ENCODE peak calls at places on chromosome 11, in six cellular contexts. R, D, F, S, J and U are unnamed samples.
A peak's percentile ranks its signal among the peaks of the same experiment; 100 is the strongest.

GRCh38 chr11:19164230-19164855 is 37.4 kb downstream of the CSRP3 start:
- DNase-seq in R (no peak), D (no peak), F (no peak), S (no peak), J (no peak), U (no peak)

GRCh38 chr11:96878299-96879051 is 488.7 kb downstream of the JRKL start:
- DNase-seq in R (no peak), D (peak; percentile 75), F (no peak), S (no peak), J (no peak), U (no peak)

GRCh38 chr11:14454861-14455632 is 44.6 kb downstream of the COPB1 start:
- DNase-seq in R (no peak), D (no peak), F (no peak), S (peak; percentile 67), J (no peak), U (no peak)

GRCh38 chr11:75743711-75744563 is 24.6 kb upstream of the DGAT2 start:
- DNase-seq in R (no peak), D (no peak), F (no peak), S (no peak), J (no peak), U (no peak)

GRCh38 chr11:45457649-45458048 is 171.5 kb upstream of the SYT13 start:
- DNase-seq in R (no peak), D (no peak), F (no peak), S (peak; percentile 90), J (peak; percentile 50), U (no peak)

GRCh38 chr11:69293819-69294505 is at the start of gene MYEOV:
- DNase-seq in R (no peak), D (no peak), F (no peak), S (peak; percentile 55), J (no peak), U (no peak)

GRCh38 chr11:130435671-130436070 is 7.3 kb upstream of the ADAMTS8 start:
- DNase-seq in R (no peak), D (no peak), F (no peak), S (peak; percentile 63), J (no peak), U (no peak)

GRCh38 chr11:66176650-66177049 is 91.8 kb upstream of the RAB1B start:
- DNase-seq in R (no peak), D (no peak), F (no peak), S (no peak), J (no peak), U (no peak)

GRCh38 chr11:4074266-4074665 is 20.3 kb upstream of the RRM1 start:
- DNase-seq in R (no peak), D (no peak), F (no peak), S (no peak), J (no peak), U (no peak)

GRCh38 chr11:14075118-14075601 is 112.6 kb downstream of the SPON1 start:
- DNase-seq in R (no peak), D (no peak), F (peak; percentile 32), S (no peak), J (no peak), U (peak; percentile 75)

GRCh38 chr11:128686745-128687177 is 7.1 kb upstream of the FLI1 start:
- DNase-seq in R (no peak), D (peak; percentile 91), F (no peak), S (peak; percentile 57), J (no peak), U (peak; percentile 72)

GRCh38 chr11:7494086-7494775 is 8.9 kb downstream of the OLFML1 start:
- DNase-seq in R (no peak), D (no peak), F (no peak), S (no peak), J (no peak), U (no peak)

GRCh38 chr11:88414385-88414861 is 76.9 kb upstream of the CTSC start:
- DNase-seq in R (no peak), D (no peak), F (no peak), S (peak; percentile 87), J (no peak), U (no peak)

GRCh38 chr11:93541884-93542752 is 1.1 kb downstream of the SMCO4 start:
- DNase-seq in R (no peak), D (peak; percentile 87), F (peak; percentile 24), S (peak; percentile 62), J (peak; percentile 12), U (peak; percentile 15)

GRCh38 chr11:73982595-73982989 is at the start of gene UCP2:
- DNase-seq in R (peak; percentile 80), D (peak; percentile 95), F (peak; percentile 78), S (no peak), J (peak; percentile 40), U (peak; percentile 73)

GRCh38 chr11:115759622-115760527 is 255.7 kb upstream of the CADM1 start:
- DNase-seq in R (no peak), D (peak; percentile 84), F (no peak), S (no peak), J (no peak), U (no peak)

GRCh38 chr11:86172894-86173293 is 71.7 kb upstream of the EED start:
- DNase-seq in R (no peak), D (no peak), F (no peak), S (peak; percentile 54), J (no peak), U (no peak)

GRCh38 chr11:3014314-3014938 is 22.3 kb upstream of the NAP1L4 start:
- DNase-seq in R (peak; percentile 19), D (no peak), F (peak; percentile 55), S (no peak), J (no peak), U (peak; percentile 61)

GRCh38 chr11:107785401-107785800 is 73.2 kb downstream of the SLC35F2 start:
- DNase-seq in R (no peak), D (no peak), F (no peak), S (peak; percentile 50), J (no peak), U (no peak)

GRCh38 chr11:104782377-104782754 is 115.9 kb downstream of the CASP12 start:
- DNase-seq in R (no peak), D (no peak), F (no peak), S (no peak), J (no peak), U (no peak)

GRCh38 chr11:96267490-96268010 is 75.4 kb downstream of the MAML2 start:
- DNase-seq in R (no peak), D (no peak), F (no peak), S (no peak), J (no peak), U (peak; percentile 34)

GRCh38 chr11:129732926-129733325 is 82.7 kb upstream of the TMEM45B start:
- DNase-seq in R (no peak), D (no peak), F (no peak), S (no peak), J (no peak), U (no peak)

GRCh38 chr11:8706673-8707432 is 24.3 kb downstream of the RPL27A start:
- DNase-seq in R (no peak), D (no peak), F (no peak), S (no peak), J (no peak), U (no peak)

GRCh38 chr11:76030973-76031590 is 175.2 kb downstream of the WNT11 start:
- DNase-seq in R (no peak), D (no peak), F (no peak), S (peak; percentile 87), J (peak; percentile 18), U (no peak)

GRCh38 chr11:12248330-12248729 is 129.0 kb upstream of the PARVA start:
- DNase-seq in R (no peak), D (no peak), F (no peak), S (no peak), J (no peak), U (no peak)

GRCh38 chr11:61967924-61968757 is 707 bp upstream of the FTH1 start:
- DNase-seq in R (no peak), D (peak; percentile 88), F (no peak), S (peak; percentile 45), J (no peak), U (no peak)

GRCh38 chr11:122743949-122744876 is 88.7 kb downstream of the UBASH3B start:
- DNase-seq in R (peak; percentile 29), D (no peak), F (peak; percentile 45), S (no peak), J (no peak), U (peak; percentile 81)

GRCh38 chr11:1486054-1486825 is at the start of gene MOB2:
- DNase-seq in R (no peak), D (peak; percentile 87), F (no peak), S (no peak), J (no peak), U (no peak)

GRCh38 chr11:114827043-114827442 is 148.7 kb downstream of the NXPE2 start:
- DNase-seq in R (no peak), D (no peak), F (no peak), S (no peak), J (no peak), U (no peak)

GRCh38 chr11:47361419-47361818 is 8.9 kb upstream of the MYBPC3 start:
- DNase-seq in R (no peak), D (peak; percentile 47), F (no peak), S (no peak), J (no peak), U (no peak)

GRCh38 chr11:134275188-134275533 is 1.0 kb upstream of the GLB1L3 start:
- DNase-seq in R (no peak), D (no peak), F (no peak), S (no peak), J (no peak), U (no peak)

GRCh38 chr11:35515224-35515623 is 10.2 kb downstream of the PAMR1 start:
- DNase-seq in R (no peak), D (no peak), F (no peak), S (peak; percentile 84), J (peak; percentile 71), U (no peak)

GRCh38 chr11:27347949-27348879 is 14.8 kb downstream of the CCDC34 start:
- DNase-seq in R (no peak), D (no peak), F (no peak), S (no peak), J (no peak), U (no peak)

GRCh38 chr11:122201126-122201525 is 85.1 kb upstream of the BLID start:
- DNase-seq in R (no peak), D (no peak), F (no peak), S (no peak), J (no peak), U (no peak)

GRCh38 chr11:85737738-85738137 is 51.7 kb upstream of the CCDC89 start:
- DNase-seq in R (no peak), D (no peak), F (no peak), S (no peak), J (no peak), U (peak; percentile 28)

GRCh38 chr11:79675081-79675480 is 234.3 kb upstream of the TENM4 start:
- DNase-seq in R (no peak), D (no peak), F (no peak), S (no peak), J (no peak), U (no peak)